ENCODE peak calls at places on chromosomes 1 and 21, in four cellular contexts. B, T, F and J are unnamed samples.

GRCh38 chr21:44702111-44702972 is 5.4 kb downstream of the KRTAP10-12 start:
- DNase-seq in B (no peak), T (peak; percentile 52), F (peak; percentile 9), J (peak; percentile 32)

GRCh38 chr1:159869173-159869572 is 6.7 kb upstream of the VSIG8 start:
- DNase-seq in B (no peak), T (no peak), F (no peak), J (no peak)

GRCh38 chr1:1347663-1348419 is 1.4 kb downstream of the DVL1 start:
- DNase-seq in B (no peak), T (no peak), F (no peak), J (peak; percentile 93)

GRCh38 chr1:107449326-107449725 is 308.5 kb downstream of the NTNG1 start:
- DNase-seq in B (no peak), T (no peak), F (no peak), J (no peak)

GRCh38 chr21:42062543-42063022 is 8.5 kb upstream of the UMODL1 start:
- DNase-seq in B (peak; percentile 73), T (no peak), F (no peak), J (peak; percentile 62)

GRCh38 chr1:10213186-10213585 is 2.8 kb downstream of the KIF1B start:
- DNase-seq in B (no peak), T (no peak), F (no peak), J (peak; percentile 22)

GRCh38 chr1:8467308-8467707 is 149.4 kb downstream of the SLC45A1 start:
- DNase-seq in B (no peak), T (no peak), F (no peak), J (no peak)

GRCh38 chr1:5754817-5755551 is 237.2 kb downstream of the NPHP4 start:
- DNase-seq in B (peak; percentile 51), T (no peak), F (no peak), J (no peak)

GRCh38 chr1:56434025-56434424 is 145.3 kb downstream of the PLPP3 start:
- DNase-seq in B (no peak), T (no peak), F (no peak), J (no peak)

GRCh38 chr1:168368131-168368530 is 87.5 kb downstream of the TBX19 start:
- DNase-seq in B (no peak), T (no peak), F (no peak), J (no peak)

GRCh38 chr1:31148409-31148808 is 82.9 kb upstream of the PUM1 start:
- DNase-seq in B (no peak), T (no peak), F (no peak), J (no peak)

GRCh38 chr1:3609769-3610157 is 1.5 kb downstream of the MEGF6 start:
- DNase-seq in B (no peak), T (no peak), F (no peak), J (peak; percentile 79)

GRCh38 chr1:83857108-83857507 is 141.8 kb downstream of the TTLL7 start:
- DNase-seq in B (no peak), T (no peak), F (peak; percentile 61), J (no peak)

GRCh38 chr1:8821084-8821483 is 3.6 kb upstream of the RERE start:
- DNase-seq in B (no peak), T (peak; percentile 19), F (no peak), J (no peak)

GRCh38 chr1:193940176-193940575 is 753.8 kb upstream of the B3GALT2 start:
- DNase-seq in B (no peak), T (no peak), F (no peak), J (no peak)

GRCh38 chr1:242239394-242239793 is 240.5 kb upstream of the MAP1LC3C start:
- DNase-seq in B (no peak), T (no peak), F (no peak), J (no peak)

GRCh38 chr21:32102426-32102825 is 176.4 kb downstream of the MIS18A start:
- DNase-seq in B (no peak), T (no peak), F (no peak), J (no peak)

GRCh38 chr1:16924216-16924918 is 2.6 kb downstream of the CROCC start:
- DNase-seq in B (peak; percentile 75), T (no peak), F (peak; percentile 41), J (peak; percentile 65)

GRCh38 chr1:232954594-232955365 is 4.4 kb downstream of the NTPCR start:
- DNase-seq in B (no peak), T (no peak), F (no peak), J (no peak)

GRCh38 chr1:87805661-87806376 is 477.1 kb downstream of the LMO4 start:
- DNase-seq in B (no peak), T (no peak), F (no peak), J (no peak)

GRCh38 chr1:155569988-155570592 is 7.5 kb upstream of the ASH1L start:
- DNase-seq in B (no peak), T (no peak), F (no peak), J (no peak)

GRCh38 chr1:83796409-83796808 is 202.5 kb downstream of the TTLL7 start:
- DNase-seq in B (no peak), T (no peak), F (no peak), J (no peak)

GRCh38 chr1:226870323-226871046 is at the start of gene PSEN2:
- DNase-seq in B (peak; percentile 92), T (peak; percentile 83), F (peak; percentile 92), J (peak; percentile 93)

GRCh38 chr1:15684468-15685283 is 556 bp downstream of the PLEKHM2 start:
- DNase-seq in B (peak; percentile 82), T (peak; percentile 83), F (peak; percentile 87), J (peak; percentile 89)

GRCh38 chr1:233998926-233999325 is 94.5 kb downstream of the SLC35F3 start:
- DNase-seq in B (no peak), T (no peak), F (no peak), J (no peak)

GRCh38 chr1:6958407-6958806 is 173.2 kb downstream of the CAMTA1 start:
- DNase-seq in B (no peak), T (no peak), F (no peak), J (peak; percentile 8)

GRCh38 chr1:153353226-153353947 is 4.3 kb upstream of the S100A9 start:
- DNase-seq in B (no peak), T (peak; percentile 46), F (peak; percentile 50), J (peak; percentile 86)

GRCh38 chr1:209207126-209207700 is 376.3 kb upstream of the CAMK1G start:
- DNase-seq in B (no peak), T (no peak), F (no peak), J (peak; percentile 28)
- H3K4me3 ChIP-seq in B (no peak overlapping the region), T (peak overlapping the region; percentile 59), F (no peak overlapping the region), J (no peak overlapping the region)

DNA sequence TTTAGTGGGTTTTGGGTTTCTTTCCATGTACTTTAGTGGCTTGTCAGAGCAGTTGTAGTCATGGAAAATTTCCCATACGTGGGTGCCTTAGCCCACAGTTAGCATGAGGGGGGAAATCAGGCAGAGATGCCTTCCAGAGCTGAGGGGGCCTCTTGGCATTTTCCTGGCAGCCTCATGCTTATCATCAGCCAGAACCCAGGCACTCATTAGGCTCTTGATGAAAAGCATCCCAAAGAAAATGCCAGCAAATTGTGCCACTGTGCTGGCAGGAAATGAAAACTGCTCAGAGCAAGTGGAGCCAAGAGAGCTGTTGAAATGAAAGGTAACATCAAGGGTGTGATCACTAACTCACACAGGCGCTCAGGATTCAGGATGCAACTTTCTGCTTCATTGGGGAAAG is 128.0 kb downstream of the TNNI3K start:
- DNase-seq in B (no peak), T (no peak), F (peak; percentile 40), J (no peak)
- H3K4me3 ChIP-seq in B (no peak overlapping the region), T (no peak overlapping the region), F (no peak overlapping the region), J (no peak overlapping the region)

DNA sequence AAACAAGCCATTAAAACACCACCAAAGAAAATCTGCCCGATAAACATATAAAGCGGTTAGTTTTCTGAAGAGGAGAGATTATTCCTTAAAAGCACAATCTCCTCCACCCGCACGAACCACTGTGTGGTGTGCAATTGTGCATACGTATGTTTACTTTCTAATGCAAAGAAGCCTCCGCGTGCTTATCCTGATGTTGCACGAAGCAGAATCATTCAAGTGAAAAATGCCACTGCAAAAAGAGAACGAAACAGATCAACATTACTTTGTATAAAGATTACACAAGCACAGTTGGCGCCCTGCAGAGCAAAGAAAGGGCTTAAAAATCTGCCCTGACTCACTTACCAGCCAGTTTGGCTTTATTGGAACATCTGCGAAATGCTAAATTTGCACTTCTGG is 166.8 kb downstream of the ZNF281 start:
- DNase-seq in B (no peak), T (no peak), F (no peak), J (no peak)
- H3K4me3 ChIP-seq in B (no peak overlapping the region), T (no peak overlapping the region), F (no peak overlapping the region), J (no peak overlapping the region)

GRCh38 chr1:53634571-53634979 is 104.4 kb downstream of the GLIS1 start:
- DNase-seq in B (peak; percentile 70), T (peak; percentile 57), F (no peak), J (peak; percentile 74)
- H3K4me3 ChIP-seq in B (no peak overlapping the region), T (no peak overlapping the region), F (no peak overlapping the region), J (no peak overlapping the region)

DNA sequence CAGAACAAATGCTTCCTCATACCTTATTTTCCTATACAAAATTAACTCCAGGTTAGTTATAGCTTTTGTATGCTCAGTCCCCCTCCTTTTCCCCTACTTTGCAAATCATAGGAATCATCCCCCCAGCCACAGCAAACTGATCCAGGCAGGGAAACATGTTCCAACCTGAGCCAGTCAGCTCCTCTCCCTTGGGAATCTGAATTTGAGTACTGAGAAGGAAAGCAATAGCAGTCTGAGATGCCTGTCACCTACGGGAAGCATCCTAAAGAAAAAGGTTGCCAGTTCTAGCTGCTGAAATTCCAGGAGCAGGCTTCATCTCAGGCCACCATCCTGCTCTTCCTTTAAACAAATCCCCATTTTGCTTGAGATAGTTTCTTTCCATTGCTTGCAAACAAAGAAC is 6.9 kb downstream of the ADSS2 start:
- DNase-seq in B (no peak), T (no peak), F (no peak), J (peak; percentile 43)
- H3K4me3 ChIP-seq in B (no peak overlapping the region), T (peak overlapping the region; percentile 29), F (no peak overlapping the region), J (no peak overlapping the region)

GRCh38 chr1:146039844-146040194 is 18.3 kb upstream of the HJV start:
- DNase-seq in B (no peak), T (no peak), F (no peak), J (no peak)
- H3K4me3 ChIP-seq in B (no peak overlapping the region), T (peak overlapping the region; percentile 73), F (peak overlapping the region; percentile 64), J (no peak overlapping the region)